ENCODE peak calls at places on chromosomes 11 and 22, in eight cellular contexts. O is tibial nerve, R is adrenal gland, W is ovary, Z is H1, U is NB4, T is HCT116, Q is A549. I is an unnamed sample.
A peak's percentile ranks its signal among the peaks of the same experiment; 100 is the strongest.

GRCh38 chr11:118415739-118416068 is 14.3 kb downstream of the ATP5MG start:
- DNase-seq in T (peak; percentile 33), U (peak; percentile 75), O (no peak), W (peak; percentile 16), R (peak; percentile 87), Z (no peak), Q (peak; percentile 70), I (peak; percentile 34)

GRCh38 chr22:36606659-36607058 is 77.7 kb upstream of the EIF3D start:
- DNase-seq in Q (no peak), O (no peak), W (no peak), U (no peak), T (no peak), R (no peak), Z (no peak), I (no peak)

GRCh38 chr11:125304111-125304639 is 139.6 kb downstream of the PKNOX2 start:
- DNase-seq in Q (no peak), R (no peak), T (no peak), W (no peak), Z (no peak), U (no peak), O (no peak), I (no peak)

GRCh38 chr22:24938741-24939341 is 7.7 kb downstream of the LHFPL7 start:
- DNase-seq in R (no peak), Q (peak; percentile 42), T (no peak), U (peak; percentile 60), O (peak; percentile 44), W (no peak), Z (no peak), I (peak; percentile 41)

GRCh38 chr11:4202749-4203148 is 108.2 kb downstream of the RRM1 start:
- DNase-seq in T (no peak), U (no peak), R (no peak), O (no peak), W (no peak), Q (no peak), Z (no peak), I (no peak)

GRCh38 chr11:11701070-11701469 is 79.3 kb upstream of the GALNT18 start:
- DNase-seq in Q (peak; percentile 13), R (no peak), T (peak; percentile 38), O (no peak), Z (no peak), W (no peak), U (no peak), I (no peak)

GRCh38 chr11:133350045-133350444 is 182.3 kb downstream of the OPCML start:
- DNase-seq in O (no peak), U (no peak), T (no peak), Z (no peak), R (no peak), W (no peak), Q (no peak), I (no peak)

GRCh38 chr11:110972640-110973039 is 260.4 kb upstream of the ARHGAP20 start:
- DNase-seq in O (peak; percentile 13), T (no peak), Z (no peak), U (peak; percentile 74), Q (peak; percentile 33), W (no peak), R (peak; percentile 51), I (no peak)

GRCh38 chr22:19579880-19580279 is 55.7 kb upstream of the CLDN5 start:
- DNase-seq in W (no peak), T (no peak), O (no peak), Q (no peak), Z (no peak), R (peak; percentile 27), U (peak; percentile 41), I (no peak)

GRCh38 chr11:130131957-130132850 is 27.4 kb upstream of the ST14 start:
- DNase-seq in Z (peak; percentile 17), U (peak; percentile 75), O (peak; percentile 66), T (peak; percentile 53), W (no peak), R (peak; percentile 42), Q (peak; percentile 61), I (peak; percentile 68)

GRCh38 chr11:61347916-61348461 is 13.7 kb downstream of the CYB561A3 start:
- DNase-seq in Q (no peak), Z (no peak), T (no peak), U (peak; percentile 77), R (peak; percentile 91), O (no peak), W (no peak), I (no peak)

GRCh38 chr11:61350803-61351202 is 10.9 kb downstream of the CYB561A3 start:
- DNase-seq in U (no peak), O (no peak), T (no peak), R (no peak), Z (no peak), Q (no peak), W (no peak), I (no peak)

GRCh38 chr11:61350336-61350735 is 11.3 kb downstream of the CYB561A3 start:
- DNase-seq in U (no peak), W (no peak), R (no peak), Q (no peak), Z (no peak), T (no peak), O (no peak), I (no peak)

GRCh38 chr11:61349916-61350315 is 11.8 kb downstream of the CYB561A3 start:
- DNase-seq in U (no peak), Q (no peak), W (no peak), O (no peak), T (no peak), R (no peak), Z (no peak), I (no peak)

DNA sequence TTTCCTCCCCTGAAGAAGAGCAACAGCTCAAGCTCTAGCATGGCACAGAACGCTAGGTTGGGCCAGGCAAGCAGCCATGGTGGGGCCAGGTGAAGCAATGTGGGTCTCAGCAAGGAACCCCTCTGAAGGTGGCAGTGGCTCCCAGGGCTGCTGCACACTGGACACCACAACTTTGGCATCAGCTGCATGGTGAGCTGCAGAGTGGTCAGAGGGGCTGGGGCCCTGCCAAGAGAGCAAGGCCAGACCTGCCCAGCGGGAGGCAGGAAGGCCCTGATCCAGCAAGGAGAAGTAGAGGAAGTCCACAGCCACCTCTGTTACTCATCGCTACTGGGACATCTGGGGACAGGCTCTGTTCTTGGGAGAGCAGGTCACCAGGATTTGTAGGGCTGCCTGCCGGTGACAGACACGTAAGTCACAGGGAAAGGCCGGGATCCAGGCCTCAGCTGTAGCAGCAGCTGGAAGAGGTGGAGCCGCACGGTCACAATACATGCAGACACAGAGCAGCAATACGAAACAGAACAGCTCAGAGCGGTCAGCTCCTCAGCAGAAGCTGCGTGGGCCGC is 12.4 kb downstream of the CYB561A3 start:
- DNase-seq in O (no peak), Z (no peak), W (no peak), R (peak; percentile 91), U (no peak), Q (no peak), T (no peak), I (no peak)
- TF ChIP-seq POLR2A in O (no peak), Z (no peak), W (no peak), R (peak; percentile 65), U (no peak), Q (no peak), T (no peak), I (no peak)

GRCh38 chr11:65883786-65884715 is 4.2 kb downstream of the FIBP start:
- DNase-seq in U (no peak), Q (no peak), O (no peak), R (no peak), T (no peak), Z (no peak), W (peak; percentile 16), I (no peak)

GRCh38 chr11:65883058-65883761 is 3.6 kb downstream of the CTSW start:
- DNase-seq in R (no peak), T (no peak), U (no peak), O (no peak), Q (no peak), W (no peak), Z (no peak), I (no peak)

GRCh38 chr11:65882191-65883057 is 2.8 kb downstream of the CTSW start:
- DNase-seq in T (no peak), O (no peak), R (no peak), Z (no peak), U (no peak), Q (no peak), W (peak; percentile 20), I (no peak)

GRCh38 chr11:65880844-65881421 is 1.3 kb downstream of the CTSW start:
- DNase-seq in R (no peak), W (no peak), T (no peak), U (peak; percentile 76), O (no peak), Q (no peak), Z (no peak), I (no peak)

DNA sequence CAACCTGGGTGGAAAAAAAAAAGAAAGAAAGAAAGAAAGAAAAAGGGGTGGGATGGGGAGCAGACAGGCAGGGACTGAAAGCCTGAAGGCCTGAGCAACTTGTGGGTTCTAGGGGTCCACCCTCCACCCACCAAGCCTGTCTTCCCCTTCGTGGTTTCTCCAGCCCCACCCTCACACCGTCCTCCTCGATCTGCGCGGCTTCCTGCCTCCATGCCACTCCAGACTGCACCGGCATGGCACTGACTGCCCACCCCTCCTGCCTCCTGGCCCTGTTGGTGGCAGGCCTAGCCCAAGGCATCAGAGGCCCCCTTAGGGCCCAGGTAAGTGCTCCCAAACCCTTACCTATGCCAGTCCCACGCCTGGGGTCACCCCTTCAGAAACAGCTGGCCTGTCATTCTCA is at the start of gene CTSW:
- DNase-seq in O (no peak), U (peak; percentile 81), Z (no peak), R (no peak), Q (no peak), T (no peak), W (no peak), I (no peak)
- H3K4me3 ChIP-seq in O (no peak within 1 kb of the TSS), U (peak within 1 kb of the TSS; percentile 69), Z (no peak within 1 kb of the TSS), R (no peak within 1 kb of the TSS), Q (no peak within 1 kb of the TSS), T (no peak within 1 kb of the TSS), W (no peak within 1 kb of the TSS), I (no peak within 1 kb of the TSS)

GRCh38 chr11:67615455-67616430 is 9.0 kb downstream of the NDUFV1 start:
- DNase-seq in O (no peak), U (peak; percentile 70), R (no peak), W (no peak), T (peak; percentile 41), Q (peak; percentile 55), Z (no peak), I (peak; percentile 74)
- TF ChIP-seq POLR2A in O (no peak), U (no peak), R (no peak), W (no peak), T (no peak), Q (no peak), Z (no peak), I (no peak)

GRCh38 chr22:23767673-23768548 is at the start of gene CHCHD10:
- DNase-seq in Z (no peak), O (peak; percentile 74), W (peak; percentile 80), T (peak; percentile 60), R (peak; percentile 89), U (peak; percentile 88), Q (peak; percentile 77), I (peak; percentile 90)

GRCh38 chr22:23762866-23763578 is at the start of gene C22orf15:
- DNase-seq in T (no peak), Z (no peak), Q (no peak), U (peak; percentile 58), O (no peak), R (no peak), W (no peak), I (no peak)

GRCh38 chr22:23763579-23764331 is 965 bp downstream of the C22orf15 start:
- DNase-seq in O (no peak), R (no peak), T (no peak), W (no peak), Z (no peak), U (no peak), Q (no peak), I (no peak)

GRCh38 chr22:23767303-23767672 is 484 bp downstream of the CHCHD10 start:
- DNase-seq in Q (no peak), W (no peak), T (no peak), U (no peak), Z (no peak), O (no peak), R (no peak), I (no peak)

GRCh38 chr22:23764931-23765881 is 2.4 kb downstream of the C22orf15 start:
- DNase-seq in W (no peak), Q (no peak), U (no peak), R (no peak), T (no peak), Z (no peak), O (no peak), I (no peak)
- H3K4me3 ChIP-seq in W (no peak overlapping the region), Q (no peak overlapping the region), U (no peak overlapping the region), R (no peak overlapping the region), T (no peak overlapping the region), Z (no peak overlapping the region), O (no peak overlapping the region), I (no peak overlapping the region)